ENCODE peak calls at places on chromosome 14, in six cellular contexts. P is SJCRH30, N is NCI-H1092 treated with DMSO at 0.1 percent for 48 hours, D is astrocyte, V is amniotic stem cell, L is CD14-positive monocyte. A is an unnamed sample.

GRCh38 chr14:85587152-85587697 is 57.3 kb downstream of the FLRT2 start:
- DNase-seq in D (peak), N (no peak), L (no peak), V (peak), P (peak), A (peak)

GRCh38 chr14:23432946-23433345 is 2.5 kb downstream of the MYH7 start:
- DNase-seq in V (no peak), P (no peak), L (no peak), D (no peak), N (no peak), A (no peak)

GRCh38 chr14:64721391-64721791 is 17.2 kb downstream of the PLEKHG3 start:
- DNase-seq in D (peak), N (no peak), V (no peak), L (no peak), P (peak), A (peak)

GRCh38 chr14:66993512-66993911 is 195.7 kb upstream of the GARIN2 start:
- DNase-seq in D (no peak), P (no peak), V (no peak), N (no peak), L (no peak), A (no peak)

GRCh38 chr14:90508536-90509254 is 111.9 kb downstream of the CALM1 start:
- DNase-seq in V (no peak), P (no peak), D (no peak), N (no peak), L (no peak), A (peak)

GRCh38 chr14:81990312-81990761 is 456.7 kb upstream of the SEL1L start:
- DNase-seq in D (peak), V (no peak), L (no peak), P (peak), N (peak), A (peak)

GRCh38 chr14:79605863-79606262 is 605.4 kb downstream of the DIO2 start:
- DNase-seq in N (peak), P (peak), V (no peak), D (peak), L (no peak), A (no peak)

GRCh38 chr14:60753264-60754126 is 18.9 kb downstream of the MNAT1 start:
- DNase-seq in V (no peak), L (peak), D (peak), P (no peak), N (no peak), A (no peak)

GRCh38 chr14:102279688-102280348 is 25.1 kb downstream of the MOK start:
- DNase-seq in V (peak), P (no peak), L (no peak), D (peak), N (no peak), A (peak)

GRCh38 chr14:36028218-36028617 is 148.3 kb downstream of the PTCSC3 start:
- DNase-seq in N (no peak), D (no peak), V (no peak), L (no peak), P (no peak), A (no peak)

GRCh38 chr14:58942516-58942915 is 246.0 kb upstream of the DAAM1 start:
- DNase-seq in V (no peak), N (no peak), P (no peak), L (no peak), D (peak), A (no peak)

GRCh38 chr14:72888202-72888601 is 5.7 kb downstream of the DPF3 start:
- DNase-seq in V (no peak), D (no peak), N (no peak), L (no peak), P (no peak), A (no peak)

GRCh38 chr14:63777024-63777423 is 49.2 kb upstream of the SGPP1 start:
- DNase-seq in D (peak), N (no peak), V (peak), L (no peak), P (no peak), A (no peak)

GRCh38 chr14:91283666-91284065 is 39.2 kb upstream of the GPR68 start:
- DNase-seq in N (no peak), L (no peak), P (no peak), V (no peak), D (no peak), A (no peak)

A was measured in PC-9.